ENCODE peak calls at places on chromosomes 5 and 9, in eight cellular contexts. Q is DMS 273 treated with DMSO at 0.1 percent for 48 hours; E is A172; Y is stimulated activated CD8-positive, alpha-beta memory T cell treated with anti-CD3 and anti-CD28 coated beads, Interleukin-12 subunit alpha, Interleukin-12 subunit beta, amount 100 ng/mL, for 1 hour; P is H1; X is nephron progenitor cell; C is hypothalamus; V is sigmoid colon. A is an unnamed sample.

GRCh38 chr9:86303316-86303975 is 21.1 kb upstream of the ISCA1 start:
- DNase-seq in E (peak), C (no peak), P (no peak), Y (peak), X (no peak), Q (no peak), V (no peak), A (no peak)

GRCh38 chr9:132197856-132198550 is 36.1 kb downstream of the NTNG2 start:
- DNase-seq in Q (no peak), E (no peak), X (no peak), C (no peak), P (no peak), V (no peak), Y (no peak), A (no peak)

GRCh38 chr5:95901676-95902646 is 59.7 kb downstream of the ELL2 start:
- DNase-seq in Q (no peak), Y (no peak), P (no peak), C (no peak), V (no peak), E (peak), X (no peak), A (no peak)

GRCh38 chr5:9545959-9546851 is at the start of gene SEMA5A:
- DNase-seq in E (peak), Y (no peak), X (peak), V (peak), C (peak), Q (no peak), P (peak), A (peak)

GRCh38 chr9:117783828-117784227 is 79.6 kb downstream of the TLR4 start:
- DNase-seq in X (no peak), Q (no peak), V (no peak), E (no peak), Y (peak), P (no peak), C (no peak), A (no peak)

GRCh38 chr9:136694163-136694864 is 7.1 kb upstream of the AGPAT2 start:
- DNase-seq in E (peak), P (peak), V (no peak), Q (no peak), X (peak), C (no peak), Y (no peak), A (peak)

GRCh38 chr9:132752877-132753592 is 82.8 kb downstream of the GTF3C4 start:
- DNase-seq in X (no peak), E (peak), Q (no peak), C (no peak), V (peak), Y (no peak), P (no peak), A (peak)

GRCh38 chr9:105444130-105444529 is 3.7 kb upstream of the FSD1L start:
- DNase-seq in V (no peak), P (no peak), E (no peak), C (no peak), Q (no peak), Y (no peak), X (no peak), A (no peak)

GRCh38 chr9:19533373-19533772 is 124.6 kb downstream of the ACER2 start:
- DNase-seq in Y (no peak), V (no peak), X (no peak), Q (no peak), C (no peak), E (peak), P (no peak), A (no peak)

GRCh38 chr5:173472784-173473278 is 143.6 kb downstream of the BOD1 start:
- DNase-seq in V (no peak), E (peak), Y (no peak), Q (no peak), C (peak), P (no peak), X (no peak), A (no peak)